ENCODE peak calls at places on chromosomes 12 and 14, in four cellular contexts. O, M, Z and I are unnamed samples.

GRCh38 chr14:98689936-98690335 is 582.1 kb downstream of the BCL11B start:
- DNase-seq in O (no peak), M (no peak), Z (no peak), I (no peak)

GRCh38 chr12:25017336-25017735 is 68.4 kb upstream of the BCAT1 start:
- DNase-seq in O (peak), M (no peak), Z (no peak), I (no peak)

GRCh38 chr14:90518941-90519256 is 122.1 kb downstream of the CALM1 start:
- DNase-seq in O (peak), M (peak), Z (no peak), I (no peak)

GRCh38 chr14:103019827-103020226 is 37.5 kb downstream of the CDC42BPB start:
- DNase-seq in O (no peak), M (peak), Z (no peak), I (no peak)

GRCh38 chr12:31477669-31478068 is 113.3 kb downstream of the DENND5B start:
- DNase-seq in O (no peak), M (no peak), Z (no peak), I (no peak)

GRCh38 chr12:113232787-113233585 is 11.7 kb downstream of the TPCN1 start:
- DNase-seq in O (no peak), M (peak), Z (no peak), I (no peak)

GRCh38 chr14:39430762-39431415 is 1.3 kb downstream of the FBXO33 start:
- DNase-seq in O (peak), M (peak), Z (no peak), I (no peak)

GRCh38 chr12:67434653-67435375 is 165.7 kb downstream of the CAND1 start:
- DNase-seq in O (peak), M (peak), Z (no peak), I (no peak)

GRCh38 chr12:9649532-9649940 is 20.0 kb upstream of the CLEC2D start:
- DNase-seq in O (no peak), M (no peak), Z (no peak), I (no peak)

GRCh38 chr12:47949441-47950341 is 13.7 kb upstream of the TMEM106C start:
- DNase-seq in O (peak), M (peak), Z (no peak), I (peak)

GRCh38 chr12:132723764-132724140 is 13.1 kb downstream of the PGAM5 start:
- DNase-seq in O (no peak), M (peak), Z (no peak), I (no peak)

GRCh38 chr12:11702959-11703358 is 53.5 kb downstream of the ETV6 start:
- DNase-seq in O (no peak), M (no peak), Z (no peak), I (no peak)

GRCh38 chr14:84343637-84344036 is 1186.3 kb upstream of the FLRT2 start:
- DNase-seq in O (peak), M (no peak), Z (no peak), I (no peak)

GRCh38 chr12:121060149-121061001 is 21.3 kb upstream of the OASL start:
- DNase-seq in O (peak), M (peak), Z (peak), I (peak)

GRCh38 chr12:24109381-24110039 is 160.0 kb upstream of the SOX5 start:
- DNase-seq in O (no peak), M (peak), Z (no peak), I (no peak)

GRCh38 chr12:23659151-23659550 is 290.3 kb downstream of the SOX5 start:
- DNase-seq in O (no peak), M (no peak), Z (no peak), I (no peak)

GRCh38 chr12:52151153-52151858 is 40.5 kb downstream of the KRT80 start:
- DNase-seq in O (no peak), M (no peak), Z (no peak), I (no peak)

GRCh38 chr12:19546611-19547162 is 107.4 kb downstream of the AEBP2 start:
- DNase-seq in O (no peak), M (peak), Z (no peak), I (no peak)

GRCh38 chr12:58356794-58357193 is 415.4 kb downstream of the ATP23 start:
- DNase-seq in O (no peak), M (no peak), Z (no peak), I (no peak)

GRCh38 chr14:58517592-58517991 is 90.1 kb downstream of the KIAA0586 start:
- DNase-seq in O (no peak), M (no peak), Z (no peak), I (no peak)

GRCh38 chr12:84502907-84503787 is 409.5 kb downstream of the SLC6A15 start:
- DNase-seq in O (peak), M (peak), Z (peak), I (no peak)

GRCh38 chr12:28925726-28926376 is 223.2 kb upstream of the FAR2 start:
- DNase-seq in O (no peak), M (peak), Z (no peak), I (no peak)

GRCh38 chr14:55794655-55795583 is 214.9 kb downstream of the KTN1 start:
- DNase-seq in O (peak), M (no peak), Z (no peak), I (no peak)

GRCh38 chr12:92208613-92209121 is 63.0 kb upstream of the BTG1 start:
- DNase-seq in O (peak), M (peak), Z (peak), I (peak)